ENCODE peak calls at places on chromosomes 5 and 9, in ten cellular contexts. G, Z, U, A, R, Y, J, P, X and C are unnamed samples.

GRCh38 chr9:73202992-73203391 is 51.3 kb downstream of the ANXA1 start:
- DNase-seq in G (no peak), Z (no peak), U (no peak), A (no peak), R (no peak), Y (no peak), J (no peak), P (no peak), X (no peak), C (no peak)

GRCh38 chr9:37540634-37541033 is 35.5 kb downstream of the FBXO10 start:
- DNase-seq in G (no peak), Z (peak; percentile 69), U (no peak), A (peak; percentile 63), R (peak; percentile 47), Y (no peak), J (no peak), P (no peak), X (no peak), C (no peak)

GRCh38 chr9:126366366-126367011 is 39.9 kb downstream of the MVB12B start:
- DNase-seq in G (no peak), Z (peak; percentile 38), U (no peak), A (no peak), R (peak; percentile 34), Y (no peak), J (no peak), P (no peak), X (no peak), C (no peak)

GRCh38 chr9:110842169-110842568 is 173.6 kb downstream of the MUSK start:
- DNase-seq in G (no peak), Z (no peak), U (peak; percentile 17), A (no peak), R (no peak), Y (peak; percentile 15), J (no peak), P (no peak), X (no peak), C (no peak)

GRCh38 chr5:168908207-168908606 is 329.0 kb upstream of the PANK3 start:
- DNase-seq in G (no peak), Z (peak; percentile 64), U (no peak), A (peak; percentile 40), R (peak; percentile 22), Y (peak; percentile 29), J (no peak), P (no peak), X (peak; percentile 23), C (no peak)

GRCh38 chr9:6833518-6834192 is 75.9 kb downstream of the KDM4C start:
- DNase-seq in G (no peak), Z (no peak), U (no peak), A (no peak), R (no peak), Y (no peak), J (no peak), P (no peak), X (no peak), C (no peak)

GRCh38 chr5:16742938-16743337 is 126.1 kb upstream of the RETREG1 start:
- DNase-seq in G (no peak), Z (no peak), U (no peak), A (no peak), R (no peak), Y (no peak), J (no peak), P (no peak), X (no peak), C (no peak)

GRCh38 chr5:14136228-14136627 is 6.9 kb upstream of the TRIO start:
- DNase-seq in G (no peak), Z (no peak), U (no peak), A (no peak), R (no peak), Y (no peak), J (no peak), P (no peak), X (no peak), C (no peak)

GRCh38 chr9:84297162-84297821 is 43.3 kb downstream of the SLC28A3 start:
- DNase-seq in G (no peak), Z (no peak), U (no peak), A (no peak), R (no peak), Y (no peak), J (no peak), P (no peak), X (no peak), C (no peak)

GRCh38 chr9:105138306-105138801 is 106.1 kb upstream of the SLC44A1 start:
- DNase-seq in G (no peak), Z (peak; percentile 43), U (peak; percentile 42), A (peak; percentile 27), R (peak; percentile 57), Y (peak; percentile 55), J (no peak), P (no peak), X (no peak), C (peak; percentile 19)

GRCh38 chr9:99748690-99749089 is 73.0 kb upstream of the NR4A3 start:
- DNase-seq in G (no peak), Z (no peak), U (no peak), A (no peak), R (no peak), Y (no peak), J (no peak), P (no peak), X (no peak), C (no peak)

GRCh38 chr9:125784286-125785049 is 37.3 kb downstream of the PBX3 start:
- DNase-seq in G (no peak), Z (no peak), U (no peak), A (no peak), R (no peak), Y (no peak), J (no peak), P (no peak), X (no peak), C (no peak)

GRCh38 chr5:89265511-89266169 is 382.7 kb upstream of the MEF2C start:
- DNase-seq in G (no peak), Z (no peak), U (no peak), A (no peak), R (no peak), Y (no peak), J (no peak), P (no peak), X (no peak), C (no peak)

GRCh38 chr5:178555771-178556211 is 34.4 kb downstream of the COL23A1 start:
- DNase-seq in G (no peak), Z (no peak), U (peak; percentile 73), A (no peak), R (no peak), Y (no peak), J (no peak), P (no peak), X (no peak), C (no peak)

GRCh38 chr9:121884057-121884512 is 209.0 kb downstream of the TTLL11 start:
- DNase-seq in G (no peak), Z (no peak), U (no peak), A (no peak), R (no peak), Y (peak; percentile 24), J (no peak), P (no peak), X (no peak), C (no peak)

GRCh38 chr5:59617186-59617771 is 276.2 kb downstream of the PDE4D start:
- DNase-seq in G (no peak), Z (no peak), U (no peak), A (no peak), R (no peak), Y (no peak), J (no peak), P (no peak), X (no peak), C (no peak)

GRCh38 chr5:54743997-54744788 is 226.6 kb downstream of the SNX18 start:
- DNase-seq in G (peak; percentile 41), Z (no peak), U (no peak), A (no peak), R (no peak), Y (peak; percentile 76), J (peak; percentile 74), P (no peak), X (peak; percentile 57), C (peak; percentile 32)

GRCh38 chr5:135019314-135019713 is 14.7 kb downstream of the PITX1 start:
- DNase-seq in G (no peak), Z (no peak), U (peak; percentile 23), A (no peak), R (no peak), Y (no peak), J (no peak), P (no peak), X (no peak), C (no peak)
- TF ChIP-seq CTCF in G (no peak), Z (no peak), U (no peak), A (no peak), R (no peak), Y (no peak), J (no peak), P (peak; percentile 47), X (no peak), C (no peak)

GRCh38 chr5:120457839-120458507 is 6.1 kb upstream of the PRR16 start:
- DNase-seq in G (no peak), Z (peak; percentile 84), U (peak; percentile 81), A (peak; percentile 74), R (peak; percentile 84), Y (peak; percentile 79), J (peak; percentile 57), P (peak; percentile 69), X (peak; percentile 29), C (peak; percentile 89)
- TF ChIP-seq CTCF in G (peak; percentile 22), Z (peak; percentile 70), U (peak; percentile 74), A (peak; percentile 88), R (peak; percentile 87), Y (peak; percentile 76), J (peak; percentile 71), P (peak; percentile 70), X (peak; percentile 93), C (peak; percentile 90)

GRCh38 chr5:75325242-75325641 is 11.8 kb upstream of the HMGCR start:
- DNase-seq in G (no peak), Z (no peak), U (no peak), A (no peak), R (no peak), Y (no peak), J (no peak), P (peak; percentile 13), X (no peak), C (no peak)
- TF ChIP-seq CTCF in G (no peak), Z (no peak), U (no peak), A (no peak), R (no peak), Y (peak; percentile 10), J (no peak), P (peak; percentile 25), X (no peak), C (no peak)

GRCh38 chr9:98253563-98253962 is 1.9 kb downstream of the TBC1D2 start:
- DNase-seq in G (no peak), Z (no peak), U (no peak), A (no peak), R (no peak), Y (no peak), J (no peak), P (no peak), X (peak; percentile 53), C (no peak)

GRCh38 chr9:98254236-98255063 is 999 bp downstream of the TBC1D2 start:
- DNase-seq in G (no peak), Z (no peak), U (no peak), A (no peak), R (no peak), Y (no peak), J (no peak), P (no peak), X (peak; percentile 51), C (no peak)

GRCh38 chr9:98256632-98257218 is 1.3 kb upstream of the TBC1D2 start:
- DNase-seq in G (no peak), Z (no peak), U (no peak), A (no peak), R (no peak), Y (no peak), J (peak; percentile 66), P (peak; percentile 28), X (peak; percentile 52), C (no peak)

GRCh38 chr9:98255064-98255577 is 328 bp downstream of the TBC1D2 start:
- DNase-seq in G (no peak), Z (no peak), U (no peak), A (no peak), R (no peak), Y (no peak), J (peak; percentile 41), P (no peak), X (peak; percentile 77), C (no peak)

GRCh38 chr9:98255578-98256296 is at the start of gene TBC1D2:
- DNase-seq in G (peak; percentile 98), Z (peak; percentile 95), U (peak; percentile 98), A (peak; percentile 96), R (peak; percentile 97), Y (peak; percentile 97), J (peak; percentile 96), P (peak; percentile 99), X (peak; percentile 98), C (peak; percentile 95)
- TF ChIP-seq CTCF in G (no peak), Z (no peak), U (no peak), A (peak; percentile 28), R (peak; percentile 28), Y (peak; percentile 23), J (peak; percentile 30), P (peak; percentile 8), X (no peak), C (no peak)